ENCODE peak calls at places on chromosome 17, in seven cellular contexts. E is activated CD8-positive, alpha-beta memory T cell treated with anti-CD3 and anti-CD28 coated beads for 24 hours; H is AG09319; S is GF-D8; L is fibroblast of mammary gland; W is NCI-H748 treated with DMSO at 0.1 percent for 48 hours; F is T-helper 1 cell. V is an unnamed sample.

GRCh38 chr17:78449983-78450382 is 71.5 kb downstream of the PGS1 start:
- DNase-seq in S (no peak), L (no peak), W (no peak), E (no peak), H (no peak), F (no peak), V (no peak)

GRCh38 chr17:50096092-50096491 is 941 bp downstream of the PDK2 start:
- DNase-seq in W (no peak), H (no peak), S (no peak), L (no peak), F (no peak), E (no peak), V (no peak)

GRCh38 chr17:15883617-15884111 is 61.3 kb upstream of the ADORA2B start:
- DNase-seq in F (no peak), S (no peak), W (no peak), E (no peak), H (no peak), L (peak), V (peak)

GRCh38 chr17:50352072-50352692 is 6.3 kb downstream of the XYLT2 start:
- DNase-seq in S (no peak), F (no peak), L (no peak), W (no peak), E (peak), H (no peak), V (no peak)

GRCh38 chr17:33049781-33050414 is 58.3 kb downstream of the SPACA3 start:
- DNase-seq in L (peak), H (peak), S (no peak), W (peak), F (no peak), E (peak), V (peak)

GRCh38 chr17:70172921-70173320 is 3.6 kb downstream of the KCNJ2 start:
- DNase-seq in L (no peak), S (no peak), W (no peak), H (no peak), F (no peak), E (no peak), V (peak)

GRCh38 chr17:63332286-63332685 is 113.8 kb downstream of the CYB561 start:
- DNase-seq in S (no peak), E (no peak), F (no peak), H (no peak), W (no peak), L (peak), V (peak)

GRCh38 chr17:7146115-7146514 is 31.5 kb upstream of the ASGR2 start:
- DNase-seq in L (no peak), W (no peak), S (no peak), H (no peak), E (no peak), F (no peak), V (peak)